ENCODE peak calls at places on chromosomes 2 and 18, in nine cellular contexts. N is neural progenitor cell, H is lower leg skin, Q is astrocyte of the spinal cord, J is PC-3, V is A549, D is spleen, W is neural crest cell, C is cardiac muscle cell. R is an unnamed sample.

GRCh38 chr2:134892282-134893054 is 26.2 kb upstream of the CCNT2 start:
- DNase-seq in N (peak; percentile 13), H (no peak), Q (no peak), J (no peak), V (no peak), D (no peak), W (no peak), C (no peak), R (no peak)

GRCh38 chr18:37270046-37270665 is 295.4 kb downstream of the CELF4 start:
- DNase-seq in N (peak; percentile 91), H (no peak), Q (peak; percentile 37), J (peak; percentile 24), V (peak; percentile 22), D (no peak), W (peak; percentile 80), C (peak; percentile 92), R (peak; percentile 35)

GRCh38 chr2:57575703-57576268 is 470.8 kb upstream of the VRK2 start:
- DNase-seq in N (no peak), H (no peak), Q (no peak), J (no peak), V (no peak), D (no peak), W (no peak), C (no peak), R (no peak)

GRCh38 chr2:235940330-235940729 is 227.9 kb downstream of the GBX2 start:
- DNase-seq in N (no peak), H (peak; percentile 18), Q (peak; percentile 97), J (no peak), V (peak; percentile 42), D (peak; percentile 58), W (no peak), C (no peak), R (no peak)

GRCh38 chr2:101827246-101827645 is 129.7 kb downstream of the MAP4K4 start:
- DNase-seq in N (no peak), H (no peak), Q (peak; percentile 88), J (peak; percentile 84), V (peak; percentile 45), D (no peak), W (no peak), C (no peak), R (no peak)

GRCh38 chr2:140234176-140234575 is 1454.0 kb upstream of the NXPH2 start:
- DNase-seq in N (no peak), H (no peak), Q (no peak), J (no peak), V (no peak), D (no peak), W (no peak), C (no peak), R (no peak)

GRCh38 chr2:68499133-68499532 is 31.7 kb downstream of the APLF start:
- DNase-seq in N (no peak), H (no peak), Q (no peak), J (no peak), V (no peak), D (no peak), W (no peak), C (no peak), R (no peak)

GRCh38 chr2:101500175-101500574 is 25.3 kb upstream of the RFX8 start:
- DNase-seq in N (no peak), H (no peak), Q (peak; percentile 79), J (no peak), V (no peak), D (no peak), W (no peak), C (no peak), R (no peak)

GRCh38 chr2:220660277-220661155 is 911.6 kb downstream of the EPHA4 start:
- DNase-seq in N (no peak), H (peak; percentile 28), Q (no peak), J (peak; percentile 50), V (no peak), D (no peak), W (no peak), C (no peak), R (no peak)

GRCh38 chr2:241033994-241034393 is 35.6 kb downstream of the SNED1 start:
- DNase-seq in N (no peak), H (peak; percentile 9), Q (no peak), J (no peak), V (no peak), D (peak; percentile 60), W (no peak), C (no peak), R (no peak)

GRCh38 chr2:208025037-208025813 is at the start of gene PLEKHM3:
- DNase-seq in N (peak; percentile 90), H (peak; percentile 79), Q (peak; percentile 90), J (peak; percentile 84), V (peak; percentile 91), D (peak; percentile 96), W (peak; percentile 88), C (peak; percentile 90), R (peak; percentile 65)

GRCh38 chr2:105100064-105100840 is 62.4 kb downstream of the MRPS9 start:
- DNase-seq in N (no peak), H (no peak), Q (no peak), J (no peak), V (no peak), D (no peak), W (no peak), C (no peak), R (no peak)

GRCh38 chr2:118279005-118279404 is 190.7 kb downstream of the INSIG2 start:
- DNase-seq in N (no peak), H (no peak), Q (no peak), J (peak; percentile 26), V (no peak), D (no peak), W (no peak), C (no peak), R (no peak)

GRCh38 chr2:118274841-118275510 is 186.7 kb downstream of the INSIG2 start:
- DNase-seq in N (no peak), H (no peak), Q (peak; percentile 31), J (no peak), V (no peak), D (no peak), W (no peak), C (no peak), R (no peak)

GRCh38 chr2:118272391-118272790 is 184.1 kb downstream of the INSIG2 start:
- DNase-seq in N (no peak), H (no peak), Q (no peak), J (no peak), V (no peak), D (no peak), W (no peak), C (no peak), R (no peak)

GRCh38 chr2:118278046-118278445 is 189.8 kb downstream of the INSIG2 start:
- DNase-seq in N (no peak), H (no peak), Q (no peak), J (no peak), V (peak; percentile 3), D (no peak), W (no peak), C (no peak), R (no peak)
- TF ChIP-seq CTCF in N (no peak), H (no peak), Q (no peak), J (peak; percentile 20), V (no peak), D (no peak), W (no peak), C (no peak), R (no peak)

DNA sequence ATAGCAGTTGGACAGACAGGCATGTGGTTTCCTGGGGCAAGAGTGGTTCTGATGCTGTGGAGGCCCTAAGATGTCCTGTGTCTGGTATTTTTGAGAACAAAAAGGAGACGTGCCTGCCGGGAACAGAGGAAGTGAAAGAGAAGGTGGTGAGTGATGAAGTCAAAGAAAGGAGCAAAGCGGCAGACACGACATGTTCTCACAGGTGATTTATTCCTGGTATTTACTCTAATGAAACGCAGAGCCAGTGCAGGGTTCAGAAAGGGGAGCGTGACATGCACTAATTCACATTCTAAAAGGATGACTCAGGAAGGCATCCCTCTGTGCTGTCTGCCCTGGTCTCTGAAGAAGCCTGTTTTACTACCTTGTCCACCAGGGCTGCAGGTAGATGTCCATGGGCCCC is 211.0 kb downstream of the KCNE4 start:
- DNase-seq in N (no peak), H (no peak), Q (peak; percentile 54), J (peak; percentile 68), V (peak; percentile 22), D (no peak), W (no peak), C (no peak), R (no peak)
- TF ChIP-seq CTCF in N (no peak), H (no peak), Q (no peak), J (no peak), V (no peak), D (no peak), W (no peak), C (no peak), R (no peak)

GRCh38 chr2:73987109-73987947 is 2.6 kb downstream of the TET3 start:
- DNase-seq in N (peak; percentile 54), H (no peak), Q (peak; percentile 56), J (peak; percentile 54), V (no peak), D (peak; percentile 85), W (peak; percentile 14), C (peak; percentile 42), R (no peak)
- TF ChIP-seq CTCF in N (no peak), H (no peak), Q (peak; percentile 53), J (peak; percentile 44), V (no peak), D (peak; percentile 10), W (no peak), C (peak; percentile 41), R (no peak)

GRCh38 chr2:42040643-42041277 is 7.1 kb upstream of the PKDCC start:
- DNase-seq in N (peak; percentile 53), H (no peak), Q (no peak), J (no peak), V (no peak), D (no peak), W (no peak), C (no peak), R (no peak)

GRCh38 chr2:42043789-42044394 is 3.9 kb upstream of the PKDCC start:
- DNase-seq in N (no peak), H (no peak), Q (no peak), J (no peak), V (no peak), D (no peak), W (no peak), C (no peak), R (no peak)

GRCh38 chr2:42044939-42045338 is 2.9 kb upstream of the PKDCC start:
- DNase-seq in N (no peak), H (no peak), Q (no peak), J (no peak), V (no peak), D (no peak), W (no peak), C (no peak), R (no peak)

GRCh38 chr2:42042956-42043355 is 4.9 kb upstream of the PKDCC start:
- DNase-seq in N (no peak), H (no peak), Q (no peak), J (no peak), V (no peak), D (no peak), W (no peak), C (no peak), R (no peak)

DNA sequence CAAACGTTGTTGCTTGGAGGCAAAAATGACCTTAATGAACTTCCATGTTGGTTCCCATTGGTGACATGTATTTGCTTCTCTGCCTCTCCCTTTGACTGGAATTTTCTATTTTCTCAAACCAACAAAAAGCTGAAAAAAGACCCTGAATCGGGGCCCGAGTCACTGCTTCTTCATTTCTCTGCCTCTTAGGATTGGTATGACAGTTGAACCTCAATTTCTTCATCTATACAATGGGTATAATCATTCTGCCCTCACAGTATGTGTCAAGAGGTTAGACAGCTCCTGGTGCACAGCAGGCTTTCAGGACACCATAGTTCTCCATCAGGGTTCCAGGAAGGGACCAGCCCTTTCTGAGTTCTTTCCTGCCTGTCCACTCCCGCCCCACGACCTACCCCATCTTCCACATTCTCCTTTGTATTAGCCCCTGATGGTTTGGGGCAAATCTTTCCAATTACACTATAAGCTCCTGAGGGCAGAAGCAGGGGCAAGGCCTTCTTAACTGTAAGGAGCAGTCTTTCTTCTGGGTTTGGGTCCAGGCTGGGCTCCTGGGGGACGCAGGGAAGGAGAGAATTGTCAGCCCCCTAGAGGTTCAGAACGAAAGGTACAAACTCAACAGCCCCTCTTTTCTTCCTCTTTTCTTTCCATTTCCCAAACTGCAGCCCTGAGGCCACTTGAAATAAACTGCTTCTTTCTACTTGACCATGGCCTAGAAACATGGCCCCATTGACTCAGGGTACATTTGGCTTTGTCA is 6.3 kb upstream of the PKDCC start:
- DNase-seq in N (no peak), H (no peak), Q (no peak), J (no peak), V (no peak), D (no peak), W (no peak), C (no peak), R (no peak)
- TF ChIP-seq CTCF in N (peak; percentile 29), H (no peak), Q (no peak), J (no peak), V (no peak), D (no peak), W (no peak), C (no peak), R (no peak)